ENCODE peak calls at places on chromosomes 13 and 19, in five cellular contexts. Q, M, K, S and V are unnamed samples.

GRCh38 chr19:5434351-5434917 is 20.8 kb upstream of the ZNRF4 start:
- DNase-seq in S (no peak), M (peak; percentile 47), Q (no peak), K (no peak), V (no peak)

GRCh38 chr13:53126803-53127202 is 98.2 kb downstream of the OLFM4 start:
- DNase-seq in K (no peak), S (no peak), M (no peak), Q (no peak), V (no peak)

GRCh38 chr13:87680298-87680697 is 9.1 kb downstream of the SLITRK5 start:
- DNase-seq in S (no peak), Q (no peak), K (no peak), M (peak; percentile 59), V (no peak)

GRCh38 chr13:38103851-38104250 is 234.3 kb upstream of the TRPC4 start:
- DNase-seq in Q (no peak), S (no peak), K (no peak), M (no peak), V (no peak)

GRCh38 chr13:51396352-51396751 is 56.5 kb downstream of the INTS6 start:
- DNase-seq in K (no peak), S (no peak), Q (no peak), M (no peak), V (no peak)

GRCh38 chr13:30033681-30034447 is 183.4 kb upstream of the UBL3 start:
- DNase-seq in Q (no peak), S (no peak), K (no peak), M (no peak), V (no peak)

GRCh38 chr13:104592127-104592526 is 1525.9 kb upstream of the SLC10A2 start:
- DNase-seq in K (no peak), Q (no peak), M (no peak), S (no peak), V (no peak)

GRCh38 chr19:6997679-6998445 is 23.4 kb downstream of the MBD3L2B start:
- DNase-seq in S (no peak), Q (no peak), K (no peak), M (no peak), V (no peak)

GRCh38 chr19:54462072-54462712 is 1.4 kb downstream of the LENG9 start:
- DNase-seq in K (no peak), Q (no peak), S (peak; percentile 37), M (no peak), V (no peak)

GRCh38 chr19:39407644-39408391 is 1.2 kb downstream of the ZFP36 start:
- DNase-seq in S (peak; percentile 82), K (no peak), Q (no peak), M (no peak), V (peak; percentile 67)

GRCh38 chr19:6238256-6238642 is 41.5 kb downstream of the MLLT1 start:
- DNase-seq in K (no peak), Q (no peak), M (no peak), S (no peak), V (no peak)

GRCh38 chr13:95677564-95678386 is 836 bp downstream of the DNAJC3 start:
- DNase-seq in M (no peak), S (peak; percentile 63), K (peak; percentile 16), Q (no peak), V (no peak)

GRCh38 chr19:31286491-31286890 is 62.7 kb downstream of the TSHZ3 start:
- DNase-seq in S (no peak), Q (no peak), M (no peak), K (no peak), V (no peak)

GRCh38 chr19:5480427-5480836 is 25.2 kb downstream of the ZNRF4 start:
- DNase-seq in S (peak; percentile 26), K (no peak), Q (no peak), M (peak; percentile 47), V (peak; percentile 52)

GRCh38 chr13:64529874-64530485 is 2700.2 kb downstream of the PCDH9 start:
- DNase-seq in Q (no peak), K (no peak), S (no peak), M (no peak), V (no peak)

GRCh38 chr19:23547816-23548430 is 139.1 kb downstream of the ZNF675 start:
- DNase-seq in S (no peak), K (no peak), Q (no peak), M (no peak), V (no peak)

GRCh38 chr13:32857077-32857476 is 159.1 kb upstream of the KL start:
- DNase-seq in S (no peak), Q (no peak), M (no peak), K (no peak), V (no peak)

GRCh38 chr19:53808710-53809125 is 15.4 kb downstream of the NLRP12 start:
- DNase-seq in M (peak; percentile 14), K (no peak), S (no peak), Q (no peak), V (no peak)

GRCh38 chr13:110957181-110957884 is 42.5 kb upstream of the ANKRD10 start:
- DNase-seq in Q (no peak), K (no peak), S (no peak), M (no peak), V (no peak)
- TF ChIP-seq CTCF in Q (no peak), K (no peak), S (no peak), M (peak; percentile 26), V (no peak)

GRCh38 chr19:40713939-40714338 is 2.7 kb downstream of the COQ8B start:
- DNase-seq in Q (no peak), S (no peak), M (no peak), K (no peak), V (no peak)
- H3K4me3 ChIP-seq in Q (peak overlapping the region; percentile 87), S (no peak overlapping the region), M (no peak overlapping the region), K (peak overlapping the region; percentile 70), V (no peak overlapping the region)

GRCh38 chr19:47973529-47973928 is 18.4 kb downstream of the BSPH1 start:
- DNase-seq in Q (no peak), M (no peak), S (no peak), K (no peak), V (no peak)
- H3K27ac ChIP-seq in Q (no peak overlapping the region), M (no peak overlapping the region), S (no peak overlapping the region), K (no peak overlapping the region), V (no peak overlapping the region)

GRCh38 chr13:46146898-46147297 is 35.1 kb downstream of the LCP1 start:
- DNase-seq in K (peak; percentile 22), M (peak; percentile 18), Q (no peak), S (no peak), V (no peak)
- TF ChIP-seq CTCF in K (peak; percentile 65), M (peak; percentile 57), Q (no peak), S (no peak), V (no peak)

DNA sequence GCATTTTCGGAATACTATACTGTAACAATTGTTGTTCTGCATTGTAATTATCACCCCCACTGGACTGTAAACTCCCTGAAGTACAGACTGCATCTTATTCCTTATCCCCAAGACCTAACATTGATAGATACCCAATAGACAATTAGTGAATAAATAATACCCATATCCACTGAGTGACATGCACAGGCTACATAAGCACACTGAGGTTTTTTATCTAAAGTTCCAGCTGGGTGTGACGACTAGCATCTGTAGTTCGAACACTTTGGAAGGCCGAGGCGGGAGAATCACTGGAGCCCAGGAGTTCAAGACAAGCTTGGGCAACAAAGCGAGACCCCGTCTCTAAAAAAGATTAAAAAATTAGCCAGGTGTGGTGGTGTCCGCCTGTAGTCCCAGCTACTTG is 2.5 kb downstream of the KPNA3 start:
- DNase-seq in Q (no peak), K (no peak), M (no peak), S (no peak), V (no peak)
- H3K4me3 ChIP-seq in Q (no peak overlapping the region), K (no peak overlapping the region), M (no peak overlapping the region), S (no peak overlapping the region), V (no peak overlapping the region)

GRCh38 chr19:3537101-3537437 is 1.9 kb upstream of the TEKTIP1 start:
- DNase-seq in S (no peak), M (no peak), Q (no peak), K (no peak), V (no peak)
- H3K27ac ChIP-seq in S (peak overlapping the region; percentile 48), M (no peak overlapping the region), Q (no peak overlapping the region), K (peak overlapping the region; percentile 90), V (no peak overlapping the region)

GRCh38 chr13:92967923-92968322 is 258.7 kb upstream of the GPC6 start:
- DNase-seq in K (no peak), S (no peak), M (peak; percentile 39), Q (no peak), V (no peak)
- TF ChIP-seq CTCF in K (no peak), S (peak; percentile 13), M (peak; percentile 58), Q (no peak), V (no peak)

GRCh38 chr13:25902946-25903345 is 148.9 kb downstream of the SHISA2 start:
- DNase-seq in M (no peak), S (no peak), Q (no peak), K (no peak), V (no peak)
- H3K4me3 ChIP-seq in M (no peak overlapping the region), S (no peak overlapping the region), Q (no peak overlapping the region), K (no peak overlapping the region), V (no peak overlapping the region)

DNA sequence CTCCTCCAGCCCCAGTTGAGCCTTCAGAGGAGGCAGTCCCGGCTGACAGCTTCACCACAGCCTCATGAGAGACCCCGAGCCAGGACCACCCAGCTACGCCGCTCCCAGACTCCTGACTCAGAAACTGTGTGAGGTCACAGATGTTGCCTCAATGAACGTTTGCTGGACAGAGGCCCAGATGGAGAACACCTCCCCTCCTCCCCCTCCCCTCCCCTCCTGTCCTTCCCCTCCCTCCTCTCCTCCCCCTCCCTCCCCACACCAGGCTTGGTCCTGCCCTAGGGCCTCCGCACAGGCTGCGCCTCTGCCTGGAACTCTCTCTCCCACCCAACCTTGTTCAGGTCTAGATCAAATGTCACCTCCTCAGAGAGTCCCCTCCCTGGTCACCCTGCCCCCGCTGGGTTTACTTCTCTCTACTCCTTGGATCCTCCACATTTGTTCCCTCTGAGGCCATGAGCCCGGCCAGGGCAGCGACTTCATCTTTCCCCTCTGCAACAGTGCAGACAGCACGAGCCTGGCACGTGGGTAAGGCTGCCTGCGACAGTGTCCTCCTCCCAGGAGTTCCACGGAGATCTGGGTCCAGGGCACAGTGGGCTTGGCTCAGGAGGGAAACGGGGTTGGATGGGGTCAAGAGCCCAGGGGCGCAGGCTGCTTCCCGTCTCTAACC is 17.4 kb downstream of the PIP5K1C start:
- DNase-seq in Q (no peak), S (no peak), M (peak; percentile 30), K (no peak), V (no peak)
- H3K27ac ChIP-seq in Q (peak overlapping the region; percentile 67), S (peak overlapping the region; percentile 65), M (no peak overlapping the region), K (peak overlapping the region; percentile 73), V (no peak overlapping the region)